ENCODE peak calls at places on chromosome 4, in six cellular contexts. One of them, this sample, is unnamed.
A peak's percentile ranks its signal among the peaks of the same experiment; 100 is the strongest.

GRCh38 chr4:8688041-8688907 is 95.7 kb downstream of the CPZ start:
- DNase-seq in HFF-Myc: no peak
- DNase-seq in right cardiac atrium: no peak
- DNase-seq in psoas muscle: no peak
- DNase-seq in WTC11: peak; percentile 89
- DNase-seq in coronary artery: peak; percentile 45
- DNase-seq in this sample: peak; percentile 58

GRCh38 chr4:40402556-40402955 is 67.4 kb downstream of the CHRNA9 start:
- DNase-seq in HFF-Myc: no peak
- DNase-seq in right cardiac atrium: no peak
- DNase-seq in psoas muscle: no peak
- DNase-seq in WTC11: no peak
- DNase-seq in coronary artery: no peak
- DNase-seq in this sample: no peak

GRCh38 chr4:151013491-151013890 is 1.6 kb downstream of the LRBA start:
- DNase-seq in HFF-Myc: no peak
- DNase-seq in right cardiac atrium: no peak
- DNase-seq in psoas muscle: no peak
- DNase-seq in WTC11: no peak
- DNase-seq in coronary artery: no peak
- DNase-seq in this sample: no peak

GRCh38 chr4:35252866-35253265 is 991.4 kb downstream of the ARAP2 start:
- DNase-seq in HFF-Myc: no peak
- DNase-seq in right cardiac atrium: no peak
- DNase-seq in psoas muscle: no peak
- DNase-seq in WTC11: no peak
- DNase-seq in coronary artery: no peak
- DNase-seq in this sample: no peak

GRCh38 chr4:94451051-94451404 is 714 bp upstream of the PDLIM5 start:
- DNase-seq in HFF-Myc: no peak
- DNase-seq in right cardiac atrium: no peak
- DNase-seq in psoas muscle: no peak
- DNase-seq in WTC11: no peak
- DNase-seq in coronary artery: no peak
- DNase-seq in this sample: no peak

GRCh38 chr4:150235795-150236385 is 157.6 kb downstream of the DCLK2 start:
- DNase-seq in HFF-Myc: no peak
- DNase-seq in right cardiac atrium: no peak
- DNase-seq in psoas muscle: no peak
- DNase-seq in WTC11: no peak
- DNase-seq in coronary artery: no peak
- DNase-seq in this sample: no peak

GRCh38 chr4:102862747-102863146 is 6.0 kb upstream of the CISD2 start:
- DNase-seq in HFF-Myc: no peak
- DNase-seq in right cardiac atrium: no peak
- DNase-seq in psoas muscle: no peak
- DNase-seq in WTC11: no peak
- DNase-seq in coronary artery: no peak
- DNase-seq in this sample: no peak

GRCh38 chr4:174198396-174199179 is 84.9 kb downstream of the FBXO8 start:
- DNase-seq in HFF-Myc: peak; percentile 27
- DNase-seq in right cardiac atrium: no peak
- DNase-seq in psoas muscle: no peak
- DNase-seq in WTC11: no peak
- DNase-seq in coronary artery: no peak
- DNase-seq in this sample: no peak

GRCh38 chr4:52743444-52744019 is 7.7 kb downstream of the ERVMER34-1 start:
- DNase-seq in HFF-Myc: no peak
- DNase-seq in right cardiac atrium: no peak
- DNase-seq in psoas muscle: no peak
- DNase-seq in WTC11: no peak
- DNase-seq in coronary artery: no peak
- DNase-seq in this sample: no peak

GRCh38 chr4:3045500-3045850 is 28.9 kb downstream of the HTT-AS start:
- DNase-seq in HFF-Myc: no peak
- DNase-seq in right cardiac atrium: peak; percentile 82
- DNase-seq in psoas muscle: peak; percentile 78
- DNase-seq in WTC11: no peak
- DNase-seq in coronary artery: peak; percentile 74
- DNase-seq in this sample: peak; percentile 78

GRCh38 chr4:117239434-117239833 is 154.1 kb upstream of the TRAM1L1 start:
- DNase-seq in HFF-Myc: no peak
- DNase-seq in right cardiac atrium: peak; percentile 14
- DNase-seq in psoas muscle: no peak
- DNase-seq in WTC11: no peak
- DNase-seq in coronary artery: no peak
- DNase-seq in this sample: no peak

GRCh38 chr4:101393256-101393655 is 45.9 kb upstream of the PPP3CA start:
- DNase-seq in HFF-Myc: peak; percentile 25
- DNase-seq in right cardiac atrium: no peak
- DNase-seq in psoas muscle: no peak
- DNase-seq in WTC11: no peak
- DNase-seq in coronary artery: no peak
- DNase-seq in this sample: no peak

GRCh38 chr4:138938371-138938699 is 77.2 kb upstream of the NOCT start:
- DNase-seq in HFF-Myc: peak; percentile 33
- DNase-seq in right cardiac atrium: no peak
- DNase-seq in psoas muscle: no peak
- DNase-seq in WTC11: no peak
- DNase-seq in coronary artery: no peak
- DNase-seq in this sample: no peak